ENCODE peak calls at places on chromosomes 13 and 19, in four cellular contexts. U, R, L and X are unnamed samples.

GRCh38 chr13:103066991-103067390 is 774 bp upstream of the SLC10A2 start:
- DNase-seq in R (no peak), U (no peak), L (no peak), X (no peak)

GRCh38 chr19:35044317-35045117 is 3.0 kb downstream of the HPN start:
- DNase-seq in L (no peak), U (peak), R (peak), X (no peak)

GRCh38 chr13:76854894-76855293 is 31.3 kb downstream of the KCTD12 start:
- DNase-seq in R (no peak), U (no peak), L (no peak), X (no peak)

GRCh38 chr13:41596190-41596589 is 138.8 kb downstream of the RGCC start:
- DNase-seq in R (no peak), L (no peak), U (no peak), X (no peak)

GRCh38 chr19:2665103-2665502 is 37.4 kb downstream of the GNG7 start:
- DNase-seq in L (no peak), U (peak), R (no peak), X (no peak)

GRCh38 chr13:113883314-113883811 is 19.5 kb upstream of the GAS6 start:
- DNase-seq in U (no peak), L (no peak), R (no peak), X (peak)

GRCh38 chr13:94641432-94641941 is 39.8 kb downstream of the GPR180 start:
- DNase-seq in R (no peak), L (no peak), U (no peak), X (no peak)

GRCh38 chr19:11291991-11292390 is 4.0 kb upstream of the TSPAN16 start:
- DNase-seq in R (no peak), L (no peak), U (no peak), X (no peak)

GRCh38 chr13:100601716-100602115 is 13.1 kb upstream of the GGACT start:
- DNase-seq in L (no peak), R (no peak), U (no peak), X (no peak)

GRCh38 chr13:97548138-97548537 is 114.2 kb downstream of the RAP2A start:
- DNase-seq in R (no peak), U (no peak), L (no peak), X (no peak)

GRCh38 chr19:18470153-18470552 is 32.2 kb upstream of the ISYNA1 start:
- DNase-seq in R (no peak), L (no peak), U (no peak), X (no peak)

GRCh38 chr13:50915562-50915961 is 6.0 kb downstream of the RNASEH2B start:
- DNase-seq in R (no peak), L (no peak), U (no peak), X (no peak)

GRCh38 chr13:28489536-28489935 is 5.4 kb downstream of the FLT1 start:
- DNase-seq in U (no peak), L (no peak), R (no peak), X (no peak)

GRCh38 chr13:36965767-36966166 is 33.4 kb downstream of the ALG5 start:
- DNase-seq in L (no peak), R (peak), U (no peak), X (no peak)

GRCh38 chr13:99227909-99228688 is 27.4 kb downstream of the UBAC2 start:
- DNase-seq in L (no peak), U (no peak), R (no peak), X (no peak)

GRCh38 chr13:73499685-73500084 is 440.9 kb downstream of the KLF5 start:
- DNase-seq in L (no peak), R (no peak), U (no peak), X (no peak)

GRCh38 chr13:114135731-114136171 is 3.3 kb upstream of the RASA3 start:
- DNase-seq in U (no peak), R (no peak), L (peak), X (no peak)

GRCh38 chr13:48112896-48113525 is 18.1 kb upstream of the MED4 start:
- DNase-seq in R (no peak), U (no peak), L (no peak), X (no peak)

GRCh38 chr19:56273563-56274117 is 1.1 kb downstream of the EDDM13 start:
- DNase-seq in U (no peak), L (no peak), R (peak), X (no peak)

GRCh38 chr19:1750343-1751021 is 2.8 kb upstream of the ONECUT3 start:
- DNase-seq in R (no peak), U (no peak), L (no peak), X (no peak)

GRCh38 chr19:41785653-41786052 is 10.7 kb upstream of the CEACAM3 start:
- DNase-seq in R (peak), U (no peak), L (peak), X (peak)

GRCh38 chr19:8526345-8527062 is 12.5 kb upstream of the ZNF414 start:
- DNase-seq in L (peak), U (peak), R (peak), X (peak)

GRCh38 chr13:26658491-26658890 is 101.0 kb downstream of the WASF3 start:
- DNase-seq in U (no peak), L (no peak), R (no peak), X (no peak)

GRCh38 chr19:44003461-44004134 is 841 bp downstream of the ZNF230 start:
- DNase-seq in R (no peak), U (no peak), L (peak), X (no peak)

GRCh38 chr13:26540319-26540718 is 17.2 kb upstream of the WASF3 start:
- DNase-seq in L (no peak), U (no peak), R (peak), X (no peak)

GRCh38 chr13:31046711-31047279 is 114.3 kb downstream of the TEX26 start:
- DNase-seq in U (peak), L (no peak), R (no peak), X (peak)

GRCh38 chr13:37460211-37460610 is 138.4 kb downstream of the POSTN start:
- DNase-seq in L (no peak), U (no peak), R (no peak), X (no peak)

GRCh38 chr19:3986260-3987041 is 1.2 kb upstream of the EEF2 start:
- DNase-seq in R (peak), U (peak), L (no peak), X (no peak)